ENCODE peak calls at places on chromosomes 12 and 14, in five cellular contexts. O is AG09309, C is sigmoid colon, H is prostate gland, L is astrocyte of the cerebellum. V is an unnamed sample.

GRCh38 chr12:117789195-117789912 is 179.4 kb downstream of the KSR2 start:
- DNase-seq in O (no peak), C (no peak), H (no peak), L (no peak), V (no peak)

GRCh38 chr14:63701614-63702291 is 26.1 kb downstream of the SGPP1 start:
- DNase-seq in O (no peak), C (no peak), H (no peak), L (no peak), V (no peak)

GRCh38 chr12:25412735-25413134 is 140.3 kb downstream of the LMNTD1 start:
- DNase-seq in O (no peak), C (no peak), H (no peak), L (no peak), V (no peak)

GRCh38 chr14:104389326-104390220 is 190.0 kb upstream of the C14orf180 start:
- DNase-seq in O (no peak), C (peak; percentile 52), H (no peak), L (no peak), V (no peak)

GRCh38 chr12:82973601-82974000 is 286.9 kb downstream of the TMTC2 start:
- DNase-seq in O (no peak), C (no peak), H (no peak), L (no peak), V (no peak)

GRCh38 chr14:100473249-100473648 is 114.0 kb downstream of the BEGAIN start:
- DNase-seq in O (no peak), C (no peak), H (no peak), L (no peak), V (no peak)

GRCh38 chr12:27861428-27862167 is 81.6 kb upstream of the MANSC4 start:
- DNase-seq in O (no peak), C (peak; percentile 92), H (no peak), L (no peak), V (no peak)

GRCh38 chr12:46377678-46378077 is 5.1 kb upstream of the SLC38A2 start:
- DNase-seq in O (no peak), C (no peak), H (no peak), L (no peak), V (no peak)

GRCh38 chr12:75101805-75102204 is 107.8 kb downstream of the KCNC2 start:
- DNase-seq in O (no peak), C (no peak), H (no peak), L (no peak), V (no peak)

GRCh38 chr12:59646636-59647035 is 50.8 kb downstream of the SLC16A7 start:
- DNase-seq in O (no peak), C (no peak), H (no peak), L (no peak), V (no peak)

GRCh38 chr12:25558566-25558965 is 5.5 kb upstream of the LMNTD1 start:
- DNase-seq in O (no peak), C (no peak), H (no peak), L (no peak), V (no peak)

GRCh38 chr14:89121961-89122675 is 294.9 kb downstream of the FOXN3 start:
- DNase-seq in O (no peak), C (no peak), H (no peak), L (no peak), V (no peak)

DNA sequence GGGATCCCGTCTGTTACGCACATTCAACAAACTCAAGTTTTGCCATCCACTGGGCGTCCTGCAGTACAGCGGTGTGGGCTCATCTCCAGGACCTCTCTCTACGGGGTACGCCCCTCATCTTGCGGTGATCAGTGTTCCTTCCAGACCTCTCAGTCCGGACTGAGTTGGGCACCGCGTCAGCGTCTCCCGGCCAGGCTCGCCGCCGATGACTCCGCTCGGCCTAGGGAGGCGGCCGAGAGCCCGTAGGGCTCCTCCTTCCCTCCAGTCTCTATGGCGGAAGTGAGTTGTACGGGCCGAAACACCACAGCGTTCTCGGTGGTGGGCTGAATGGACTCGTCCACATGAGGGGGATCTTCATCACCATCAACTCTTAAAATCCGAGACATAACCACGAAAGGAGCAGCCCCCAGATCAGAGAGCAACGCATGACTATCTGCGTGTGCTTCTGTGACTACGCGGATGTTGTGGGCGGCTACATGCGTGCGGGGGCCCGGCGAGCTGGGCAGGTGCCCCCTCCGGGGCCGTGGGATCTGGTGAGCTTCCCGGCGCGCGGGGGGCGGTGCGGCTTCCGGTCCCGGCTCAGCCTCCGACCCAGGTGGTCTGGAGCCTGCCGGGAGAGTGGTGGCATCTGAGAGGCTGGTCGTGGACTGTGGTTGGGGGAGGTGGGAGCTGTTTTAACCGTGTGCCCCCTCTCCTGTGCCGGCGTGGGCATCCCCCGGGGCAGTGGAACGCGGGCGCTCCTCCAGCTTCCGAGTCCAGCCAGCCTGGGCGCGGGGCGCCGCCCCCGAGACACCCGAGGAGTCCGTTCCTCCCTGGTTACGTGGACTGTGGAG is at the start of gene ATG101:
- DNase-seq in O (peak; percentile 90), C (peak; percentile 96), H (peak; percentile 89), L (peak; percentile 92), V (peak; percentile 92)
- TF ChIP-seq CTCF in O (peak; percentile 66), C (peak; percentile 31), H (peak; percentile 63), L (peak; percentile 78), V (peak; percentile 83)

DNA sequence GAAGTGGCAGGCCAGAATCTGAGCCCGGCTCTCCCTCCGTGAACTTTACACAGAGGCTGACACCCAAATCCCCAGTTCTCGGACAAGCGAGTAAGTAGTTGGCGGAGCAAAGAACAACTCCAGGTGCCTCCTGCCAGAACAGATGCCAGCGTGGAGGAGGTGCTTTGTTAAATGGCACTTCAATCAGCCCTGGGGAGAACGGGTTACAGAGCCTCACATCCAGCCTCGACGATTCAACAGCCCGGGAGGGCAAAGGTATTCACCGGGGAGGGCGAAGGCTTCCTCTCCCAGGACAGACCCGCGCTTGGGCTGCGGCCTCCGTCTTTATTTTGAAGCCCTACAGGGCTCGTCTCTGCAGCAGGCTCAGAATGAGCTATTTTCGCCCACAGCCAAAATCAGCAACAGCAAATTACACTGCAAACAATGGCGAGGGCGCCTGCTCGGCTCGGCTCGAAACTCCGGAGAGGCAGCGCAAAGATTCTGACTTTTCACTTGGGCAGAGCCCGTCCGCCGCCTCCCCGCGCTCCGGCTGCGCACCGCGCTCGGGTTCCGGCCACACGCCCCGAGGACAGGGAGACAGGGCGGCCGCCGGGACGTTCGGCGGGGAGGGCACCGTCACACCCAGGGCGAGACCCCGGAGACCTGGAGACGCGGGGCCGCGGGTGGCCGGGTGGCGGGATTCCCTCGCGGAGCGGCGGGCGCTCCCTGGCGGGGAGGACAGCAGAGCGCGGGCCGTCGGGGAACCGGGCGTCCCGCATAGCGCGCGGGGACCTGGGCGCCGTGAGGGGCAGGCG is 811 bp downstream of the TMCC3 start:
- DNase-seq in O (no peak), C (peak; percentile 72), H (peak; percentile 24), L (no peak), V (no peak)
- TF ChIP-seq CTCF in O (no peak), C (no peak), H (no peak), L (peak; percentile 40), V (no peak)

GRCh38 chr14:61430066-61430757 is 108.8 kb downstream of the PRKCH start:
- DNase-seq in O (no peak), C (no peak), H (peak; percentile 63), L (no peak), V (no peak)

GRCh38 chr14:61426048-61426447 is 104.7 kb downstream of the PRKCH start:
- DNase-seq in O (no peak), C (no peak), H (peak; percentile 90), L (no peak), V (no peak)

GRCh38 chr14:61429316-61429715 is 107.9 kb downstream of the PRKCH start:
- DNase-seq in O (no peak), C (no peak), H (no peak), L (no peak), V (no peak)

GRCh38 chr14:61433169-61433568 is 111.8 kb downstream of the PRKCH start:
- DNase-seq in O (no peak), C (no peak), H (no peak), L (no peak), V (no peak)

DNA sequence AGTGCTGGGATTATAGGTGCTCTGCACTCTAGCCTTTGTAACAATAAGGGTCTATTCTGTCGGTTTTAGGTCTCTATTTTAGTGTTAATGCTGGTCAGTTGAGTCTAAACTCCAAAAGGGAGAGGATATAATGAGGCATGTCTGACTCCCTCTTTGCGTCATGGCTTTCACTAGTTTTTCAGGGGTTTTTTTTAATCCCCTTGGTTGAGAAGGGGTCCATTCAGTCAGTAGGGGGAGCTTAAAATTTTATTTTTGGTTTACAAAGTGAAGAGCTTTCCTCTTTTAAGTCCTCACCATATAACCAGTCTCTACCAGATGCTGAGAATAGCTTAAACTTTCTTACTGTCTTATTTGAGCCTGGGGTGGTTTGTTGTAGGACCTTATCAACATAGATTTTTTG is 106.9 kb downstream of the PRKCH start:
- DNase-seq in O (no peak), C (no peak), H (no peak), L (no peak), V (no peak)
- TF ChIP-seq CTCF in O (no peak), C (no peak), H (no peak), L (no peak), V (no peak)

DNA sequence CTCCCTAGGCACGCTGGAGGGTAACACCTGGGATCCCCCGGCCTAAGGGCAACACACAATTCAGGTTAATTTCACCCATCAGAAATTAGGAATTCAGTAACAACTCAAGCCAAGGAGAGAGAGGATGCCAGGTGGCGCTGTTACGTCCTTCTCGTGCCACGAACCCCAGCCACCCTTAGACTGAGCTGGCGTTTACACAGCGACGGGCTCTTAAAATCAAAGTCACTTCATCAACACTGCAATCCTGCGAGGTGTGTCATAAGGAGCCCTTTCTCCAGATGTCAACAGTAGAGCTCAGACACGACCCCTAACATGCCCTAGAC is 110.6 kb upstream of the TMEM132D start:
- DNase-seq in O (no peak), C (no peak), H (no peak), L (no peak), V (no peak)
- TF ChIP-seq CTCF in O (no peak), C (no peak), H (no peak), L (no peak), V (no peak)

DNA sequence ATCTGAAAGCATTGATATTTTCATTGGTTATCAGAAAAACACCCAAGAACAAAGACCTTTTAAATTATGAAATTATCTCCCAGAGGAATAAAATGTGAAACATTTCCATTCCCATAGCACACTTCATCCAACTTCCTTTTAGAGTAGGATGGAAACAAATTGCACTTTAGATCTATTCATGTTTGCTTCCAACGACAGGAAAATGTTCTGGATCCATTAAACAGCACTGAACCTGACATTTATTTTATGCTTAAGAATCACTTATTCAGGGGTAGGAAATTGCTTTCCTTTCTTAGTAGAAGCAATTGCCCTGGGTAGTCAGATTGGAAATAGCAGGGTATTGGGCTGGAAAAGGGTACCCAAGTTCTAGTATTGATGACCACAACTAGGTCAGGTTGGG is 28.8 kb upstream of the PTGDR start:
- DNase-seq in O (no peak), C (no peak), H (no peak), L (no peak), V (no peak)
- TF ChIP-seq CTCF in O (no peak), C (no peak), H (no peak), L (no peak), V (no peak)

DNA sequence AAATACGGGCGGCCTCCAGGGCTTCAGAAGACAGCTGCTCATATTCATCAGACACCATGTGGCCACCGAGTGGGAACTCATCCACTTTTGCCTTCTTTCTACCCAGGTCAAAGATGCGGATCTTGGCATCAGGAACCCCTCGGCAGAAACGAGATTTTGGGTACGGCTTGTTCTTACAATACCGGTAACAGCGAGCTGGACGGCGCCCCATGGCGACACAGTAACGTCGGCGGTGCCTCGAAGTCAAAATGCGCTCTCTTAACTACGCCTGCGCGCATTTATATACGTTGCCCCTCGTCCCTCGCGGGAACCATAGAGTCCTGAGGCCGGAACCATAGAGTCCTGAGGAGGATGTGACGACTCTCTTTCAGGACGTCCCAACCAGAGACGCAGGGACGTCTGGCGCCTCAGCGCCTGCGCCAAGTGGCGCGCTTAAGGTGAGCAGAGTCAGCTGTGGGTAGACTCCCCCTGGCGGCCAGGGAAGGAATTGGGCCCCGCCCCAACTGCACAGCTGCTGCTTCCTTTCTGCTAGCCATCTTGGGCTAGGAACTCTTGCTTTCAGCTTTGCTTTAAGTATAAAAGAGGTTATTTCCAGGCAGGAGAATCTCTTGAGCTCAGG is at the start of gene RPL10L:
- DNase-seq in O (no peak), C (no peak), H (no peak), L (no peak), V (no peak)
- TF ChIP-seq CTCF in O (peak; percentile 10), C (no peak), H (no peak), L (no peak), V (no peak)

GRCh38 chr12:63766498-63766897 is 13.2 kb upstream of the RXYLT1 start:
- DNase-seq in O (no peak), C (no peak), H (no peak), L (no peak), V (no peak)
- TF ChIP-seq CTCF in O (no peak), C (no peak), H (no peak), L (no peak), V (peak; percentile 27)